ENCODE peak calls at places on chromosomes 7 and 10, in four cellular contexts. H is ascending aorta, E is HuH-7.5, C is DMS53. Q is an unnamed sample.

GRCh38 chr7:156386097-156386496 is 254.5 kb upstream of the RNF32 start:
- DNase-seq in H (no peak), E (no peak), C (no peak), Q (no peak)

GRCh38 chr7:101817031-101817929 is at the start of gene CUX1:
- DNase-seq in E (peak), C (peak), H (peak), Q (no peak)

GRCh38 chr10:96565774-96566173 is 21.0 kb downstream of the TM9SF3 start:
- DNase-seq in H (no peak), C (peak), E (no peak), Q (no peak)

GRCh38 chr7:2233876-2234275 is 1.1 kb upstream of the MAD1L1 start:
- DNase-seq in H (no peak), E (no peak), C (no peak), Q (no peak)

GRCh38 chr7:46559194-46559576 is 638.1 kb upstream of the IGFBP3 start:
- DNase-seq in E (no peak), H (no peak), C (no peak), Q (no peak)

GRCh38 chr7:99557196-99557607 is 1.2 kb upstream of the ZNF655 start:
- DNase-seq in H (no peak), C (no peak), E (no peak), Q (no peak)

GRCh38 chr7:111137296-111138195 is 46.6 kb downstream of the LRRN3 start:
- DNase-seq in E (no peak), H (no peak), C (no peak), Q (no peak)

GRCh38 chr10:7592627-7593026 is 74.1 kb downstream of the ITIH5 start:
- DNase-seq in C (no peak), H (no peak), E (no peak), Q (no peak)

GRCh38 chr10:78200686-78201085 is 167.0 kb downstream of the RPS24 start:
- DNase-seq in E (no peak), C (no peak), H (no peak), Q (no peak)